ENCODE peak calls at places on chromosomes 1 and 21, in six cellular contexts. B, I, Y, E, P and C are unnamed samples.

GRCh38 chr21:26920055-26920454 is 46.8 kb downstream of the ADAMTS5 start:
- DNase-seq in E (no peak), I (no peak), Y (no peak), P (no peak), B (no peak), C (no peak)

GRCh38 chr1:39845569-39846566 is 37.4 kb downstream of the TRIT1 start:
- DNase-seq in B (peak; percentile 90), E (peak; percentile 86), Y (peak; percentile 83), I (peak; percentile 95), P (peak; percentile 87), C (peak; percentile 75)

GRCh38 chr1:119327066-119327435 is 41.5 kb upstream of the HAO2 start:
- DNase-seq in E (no peak), P (peak; percentile 74), Y (no peak), I (no peak), B (no peak), C (no peak)

GRCh38 chr1:166980818-166981217 is 5.5 kb upstream of the ILDR2 start:
- DNase-seq in B (no peak), Y (no peak), P (no peak), I (no peak), E (no peak), C (no peak)

GRCh38 chr1:22404486-22404885 is 47.2 kb upstream of the ZBTB40 start:
- DNase-seq in Y (no peak), B (no peak), P (no peak), I (no peak), E (no peak), C (no peak)

GRCh38 chr1:37999434-38000232 is 5.7 kb downstream of the FHL3 start:
- DNase-seq in P (no peak), E (peak; percentile 59), I (peak; percentile 11), B (peak; percentile 83), Y (no peak), C (peak; percentile 71)

GRCh38 chr1:44733365-44733764 is 2.4 kb upstream of the RNU5D-1 start:
- DNase-seq in B (no peak), I (no peak), E (no peak), P (no peak), Y (no peak), C (no peak)

GRCh38 chr1:156483397-156483796 is 17.2 kb downstream of the MEF2D start:
- DNase-seq in I (no peak), E (no peak), Y (no peak), P (no peak), B (no peak), C (no peak)

GRCh38 chr1:37305841-37306240 is 168.5 kb upstream of the ZC3H12A start:
- DNase-seq in Y (no peak), B (no peak), E (peak; percentile 52), P (no peak), I (no peak), C (no peak)

GRCh38 chr1:205354259-205354904 is 2.3 kb downstream of the KLHDC8A start:
- DNase-seq in P (peak; percentile 58), B (peak; percentile 67), E (peak; percentile 70), I (peak; percentile 71), Y (peak; percentile 22), C (no peak)

GRCh38 chr1:43418858-43419257 is 29.2 kb downstream of the SZT2 start:
- DNase-seq in E (no peak), P (no peak), B (no peak), I (no peak), Y (no peak), C (no peak)

GRCh38 chr21:38990424-38990794 is 184.7 kb downstream of the ETS2 start:
- DNase-seq in P (no peak), B (no peak), I (no peak), E (no peak), Y (no peak), C (no peak)

GRCh38 chr1:201783067-201783466 is 45.9 kb upstream of the IPO9 start:
- DNase-seq in P (no peak), I (no peak), Y (no peak), B (no peak), E (no peak), C (no peak)

GRCh38 chr1:25135903-25136302 is 96.4 kb downstream of the SYF2 start:
- DNase-seq in P (no peak), Y (no peak), B (no peak), E (no peak), I (no peak), C (no peak)

GRCh38 chr21:45502600-45502999 is 39.6 kb downstream of the SLC19A1 start:
- DNase-seq in Y (no peak), E (no peak), I (no peak), B (peak; percentile 23), P (no peak), C (no peak)

GRCh38 chr21:17343055-17343454 is 169.8 kb upstream of the CXADR start:
- DNase-seq in I (no peak), E (no peak), B (no peak), Y (no peak), P (peak; percentile 49), C (no peak)

GRCh38 chr1:211591980-211592493 is 13.1 kb upstream of the SLC30A1 start:
- DNase-seq in B (no peak), Y (no peak), P (no peak), E (no peak), I (no peak), C (no peak)

GRCh38 chr21:42735944-42736343 is 82.5 kb downstream of the PDE9A start:
- DNase-seq in I (no peak), P (no peak), E (no peak), Y (no peak), B (no peak), C (no peak)

GRCh38 chr1:205229399-205229861 is 1.7 kb downstream of the TMCC2 start:
- DNase-seq in E (peak; percentile 69), P (peak; percentile 64), Y (peak; percentile 29), B (no peak), I (peak; percentile 55), C (no peak)

GRCh38 chr1:193514397-193514796 is 328.0 kb upstream of the B3GALT2 start:
- DNase-seq in Y (no peak), P (no peak), I (no peak), E (no peak), B (no peak), C (no peak)

GRCh38 chr1:70915258-70915657 is 132.4 kb downstream of the PTGER3 start:
- DNase-seq in E (no peak), Y (no peak), I (no peak), B (no peak), P (no peak), C (no peak)

GRCh38 chr1:11938722-11939526 is 4.4 kb downstream of the PLOD1 start:
- DNase-seq in E (peak; percentile 91), P (no peak), Y (no peak), B (no peak), I (no peak), C (no peak)

GRCh38 chr21:32580949-32581348 is 4.4 kb downstream of the TCP10L start:
- DNase-seq in Y (no peak), B (no peak), P (no peak), I (no peak), E (no peak), C (no peak)

GRCh38 chr1:97726386-97726785 is 194.4 kb downstream of the DPYD start:
- DNase-seq in B (no peak), Y (no peak), I (no peak), E (no peak), P (no peak), C (no peak)

GRCh38 chr1:205593532-205593931 is 38.3 kb downstream of the ELK4 start:
- DNase-seq in B (no peak), Y (no peak), I (no peak), P (no peak), E (no peak), C (no peak)

GRCh38 chr1:226292874-226293552 is 16.0 kb downstream of the LIN9 start:
- DNase-seq in Y (no peak), P (no peak), B (no peak), I (peak; percentile 6), E (no peak), C (no peak)

GRCh38 chr1:78718566-78718965 is 68.9 kb downstream of the IFI44 start:
- DNase-seq in Y (no peak), I (no peak), B (no peak), E (no peak), P (no peak), C (no peak)

GRCh38 chr1:107626075-107626796 is 338.7 kb downstream of the VAV3 start:
- DNase-seq in E (no peak), I (no peak), Y (no peak), B (no peak), P (no peak), C (no peak)

GRCh38 chr1:88774151-88774556 is 90.1 kb downstream of the PKN2 start:
- DNase-seq in B (no peak), E (no peak), I (peak; percentile 98), P (no peak), Y (no peak), C (no peak)

GRCh38 chr1:209873067-209873810 is 45.5 kb downstream of the UTP25 start:
- DNase-seq in E (no peak), Y (no peak), B (no peak), P (no peak), I (peak; percentile 33), C (no peak)